ENCODE peak calls at places on chromosomes 4 and X, in six cellular contexts. E, L, M, H, K and Z are unnamed samples.

GRCh38 chr4:113901994-113902787 is 77.3 kb downstream of the ARSJ start:
- DNase-seq in E (no peak), M (no peak), K (no peak), L (no peak), H (no peak), Z (peak; percentile 14)

GRCh38 chrX:114127411-114128025 is 456.4 kb upstream of the HTR2C start:
- DNase-seq in M (no peak), E (no peak), K (no peak), L (no peak), H (no peak), Z (no peak)

GRCh38 chrX:11305641-11306040 is 12.4 kb downstream of the AMELX start:
- DNase-seq in K (no peak), H (no peak), M (no peak), L (no peak), E (no peak), Z (no peak)

GRCh38 chr4:71229477-71230257 is 109.2 kb upstream of the SLC4A4 start:
- DNase-seq in L (peak; percentile 43), K (peak; percentile 54), M (peak; percentile 65), E (peak; percentile 71), H (no peak), Z (peak; percentile 58)

GRCh38 chrX:153722704-153723350 is 1.4 kb downstream of the BCAP31 start:
- DNase-seq in E (peak; percentile 37), L (no peak), M (no peak), K (peak; percentile 35), H (no peak), Z (peak; percentile 71)

GRCh38 chrX:155768036-155768769 is 112.9 kb upstream of the VAMP7 start:
- DNase-seq in M (peak; percentile 49), H (no peak), K (peak; percentile 89), E (peak; percentile 64), L (peak; percentile 60), Z (peak; percentile 83)

GRCh38 chr4:99052902-99053301 is 35.7 kb downstream of the ADH5 start:
- DNase-seq in M (no peak), H (no peak), E (peak; percentile 36), L (no peak), K (no peak), Z (peak; percentile 13)

GRCh38 chr4:128553665-128554515 is 255.6 kb upstream of the JADE1 start:
- DNase-seq in K (peak; percentile 25), M (peak; percentile 42), H (peak; percentile 15), E (no peak), L (no peak), Z (no peak)

GRCh38 chrX:72123471-72124185 is 8.1 kb downstream of the RTL5 start:
- DNase-seq in E (peak; percentile 89), M (peak; percentile 58), K (no peak), H (no peak), L (peak; percentile 76), Z (no peak)

GRCh38 chr4:175456131-175456530 is 355.9 kb downstream of the GPM6A start:
- DNase-seq in H (no peak), L (peak; percentile 34), M (no peak), E (no peak), K (no peak), Z (peak; percentile 18)

GRCh38 chr4:142845293-142846070 is 619 bp downstream of the INPP4B start:
- DNase-seq in H (no peak), E (peak; percentile 19), K (no peak), M (no peak), L (peak; percentile 27), Z (peak; percentile 18)

GRCh38 chrX:9530848-9531274 is 66.0 kb downstream of the TBL1X start:
- DNase-seq in E (peak; percentile 87), M (peak; percentile 93), K (peak; percentile 71), H (peak; percentile 78), L (peak; percentile 86), Z (peak; percentile 25)

GRCh38 chr4:94390804-94391410 is 48.3 kb upstream of the HPGDS start:
- DNase-seq in L (peak; percentile 15), K (peak; percentile 41), H (no peak), M (peak; percentile 46), E (no peak), Z (peak; percentile 23)

GRCh38 chr4:140158234-140159030 is 4.4 kb upstream of the MAML3 start:
- DNase-seq in M (peak; percentile 33), L (no peak), E (no peak), K (peak; percentile 24), H (peak; percentile 50), Z (no peak)

GRCh38 chr4:188624370-188624769 is 485.1 kb downstream of the TRIML1 start:
- DNase-seq in E (no peak), L (no peak), K (no peak), M (no peak), H (no peak), Z (no peak)

GRCh38 chrX:8305336-8305735 is 134.3 kb upstream of the VCX2 start:
- DNase-seq in E (no peak), L (peak; percentile 1), M (no peak), H (no peak), K (no peak), Z (no peak)

GRCh38 chrX:51641421-51642021 is 22.8 kb upstream of the CENPVL3 start:
- DNase-seq in E (peak; percentile 52), M (peak; percentile 72), L (peak; percentile 44), H (peak; percentile 3), K (peak; percentile 39), Z (peak; percentile 58)